ENCODE peak calls at places on chromosome 2, in eight cellular contexts. X, J, Y, V, Q, G, N and S are unnamed samples. For H3K4me1, the result is how much of the 10 kb centered on the place peaks cover.

GRCh38 chr2:69056071-69056470 is 43.1 kb downstream of the ANTXR1 start:
- DNase-seq in N (no peak), V (no peak), Q (no peak), Y (no peak), X (no peak), G (no peak), J (no peak), S (no peak)

GRCh38 chr2:33038230-33038629 is 91.5 kb downstream of the LTBP1 start:
- DNase-seq in J (no peak), N (no peak), X (no peak), G (no peak), Q (no peak), Y (no peak), V (no peak), S (no peak)

GRCh38 chr2:98915751-98916358 is 20.2 kb downstream of the CRACDL start:
- DNase-seq in G (peak), N (no peak), X (no peak), J (no peak), Q (no peak), V (no peak), Y (no peak), S (no peak)

GRCh38 chr2:72744049-72744448 is 81.8 kb downstream of the EXOC6B start:
- DNase-seq in Y (no peak), G (no peak), V (no peak), J (no peak), X (no peak), N (no peak), Q (no peak), S (no peak)

GRCh38 chr2:239327536-239328305 is 73.1 kb downstream of the HDAC4 start:
- DNase-seq in X (no peak), G (no peak), Q (no peak), N (no peak), J (no peak), Y (peak), V (no peak), S (peak)

GRCh38 chr2:234961784-234962183 is 10.0 kb downstream of the SH3BP4 start:
- DNase-seq in Y (no peak), N (no peak), Q (no peak), J (peak), G (peak), X (no peak), V (no peak), S (no peak)

GRCh38 chr2:223297788-223298187 is 245.8 kb downstream of the KCNE4 start:
- DNase-seq in G (no peak), V (no peak), N (no peak), X (no peak), Y (no peak), J (no peak), Q (no peak), S (no peak)

GRCh38 chr2:64731746-64732145 is 78.0 kb upstream of the SERTAD2 start:
- DNase-seq in J (no peak), Q (no peak), N (no peak), Y (no peak), X (no peak), V (no peak), G (no peak), S (no peak)

GRCh38 chr2:45192991-45193390 is 183.7 kb upstream of the SIX2 start:
- DNase-seq in Q (no peak), V (no peak), G (no peak), N (no peak), X (no peak), Y (no peak), J (no peak), S (no peak)

GRCh38 chr2:45191972-45192371 is 182.7 kb upstream of the SIX2 start:
- DNase-seq in Q (no peak), J (no peak), V (peak), G (no peak), Y (no peak), X (no peak), N (no peak), S (no peak)

GRCh38 chr2:45195916-45196315 is 186.7 kb upstream of the SIX2 start:
- DNase-seq in G (no peak), Q (no peak), N (no peak), Y (no peak), X (no peak), V (no peak), J (no peak), S (no peak)

GRCh38 chr2:45192481-45192880 is 183.2 kb upstream of the SIX2 start:
- DNase-seq in Q (no peak), N (no peak), J (no peak), X (no peak), G (no peak), Y (no peak), V (no peak), S (no peak)

DNA sequence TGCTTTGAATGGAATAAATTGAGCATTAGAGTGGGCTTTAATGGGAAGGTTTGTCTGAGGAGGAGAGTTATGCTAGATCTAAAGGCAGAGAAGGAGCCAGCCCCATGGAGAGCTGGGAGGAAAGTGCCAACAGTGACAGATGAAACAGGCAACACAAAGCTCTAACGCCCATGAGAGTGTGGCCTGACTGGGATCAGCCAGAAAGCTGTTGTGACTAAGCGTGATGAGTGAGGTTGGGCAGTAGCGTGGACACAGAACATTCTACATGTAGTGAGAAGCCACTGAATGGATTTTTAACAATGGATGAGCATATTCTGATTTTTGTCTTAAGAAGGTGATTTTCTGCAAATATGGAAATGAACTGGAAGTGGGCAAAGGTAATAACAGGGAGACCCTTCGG is 185.4 kb upstream of the SIX2 start:
- DNase-seq in Q (no peak), V (no peak), N (no peak), G (no peak), J (no peak), X (no peak), Y (no peak), S (no peak)
- H3K4me1 ChIP-seq in Q (under half), V (under half), N (under half), G (under half), J (under half), X (under half), Y (under half), S (under half)

GRCh38 chr2:54574860-54575247 is 118.7 kb downstream of the SPTBN1 start:
- DNase-seq in Q (no peak), X (no peak), N (no peak), J (no peak), Y (no peak), V (no peak), G (no peak), S (no peak)
- H3K4me1 ChIP-seq in Q (under half), X (half or more), N (under half), J (half or more), Y (half or more), V (half or more), G (under half), S (half or more)

GRCh38 chr2:9548506-9548905 is 7.1 kb downstream of the ADAM17 start:
- DNase-seq in J (no peak), Q (no peak), X (no peak), N (no peak), Y (no peak), G (no peak), V (no peak), S (no peak)
- H3K4me1 ChIP-seq in J (half or more), Q (under half), X (under half), N (under half), Y (under half), G (under half), V (under half), S (under half)

GRCh38 chr2:105815401-105815800 is 70.7 kb downstream of the NCK2 start:
- DNase-seq in J (no peak), X (no peak), G (no peak), Q (no peak), V (no peak), N (no peak), Y (no peak), S (no peak)
- H3K4me1 ChIP-seq in J (half or more), X (under half), G (under half), Q (under half), V (under half), N (under half), Y (under half), S (under half)

GRCh38 chr2:145094353-145094752 is 574.4 kb upstream of the ZEB2 start:
- DNase-seq in X (no peak), V (no peak), G (no peak), Q (no peak), N (no peak), Y (no peak), J (no peak), S (no peak)

GRCh38 chr2:145106293-145106692 is 586.4 kb upstream of the ZEB2 start:
- DNase-seq in G (no peak), X (no peak), N (no peak), V (no peak), Y (no peak), J (no peak), Q (no peak), S (no peak)

GRCh38 chr2:145095641-145096435 is 575.9 kb upstream of the ZEB2 start:
- DNase-seq in X (no peak), N (no peak), G (no peak), Y (no peak), J (no peak), V (no peak), Q (no peak), S (no peak)

GRCh38 chr2:145096582-145096981 is 576.7 kb upstream of the ZEB2 start:
- DNase-seq in X (no peak), J (no peak), N (no peak), V (no peak), G (no peak), Y (no peak), Q (no peak), S (no peak)

GRCh38 chr2:145100301-145100700 is 580.4 kb upstream of the ZEB2 start:
- DNase-seq in Y (no peak), N (no peak), X (no peak), G (no peak), Q (no peak), V (no peak), J (no peak), S (no peak)
- H3K4me1 ChIP-seq in Y (under half), N (under half), X (under half), G (under half), Q (under half), V (under half), J (under half), S (under half)

DNA sequence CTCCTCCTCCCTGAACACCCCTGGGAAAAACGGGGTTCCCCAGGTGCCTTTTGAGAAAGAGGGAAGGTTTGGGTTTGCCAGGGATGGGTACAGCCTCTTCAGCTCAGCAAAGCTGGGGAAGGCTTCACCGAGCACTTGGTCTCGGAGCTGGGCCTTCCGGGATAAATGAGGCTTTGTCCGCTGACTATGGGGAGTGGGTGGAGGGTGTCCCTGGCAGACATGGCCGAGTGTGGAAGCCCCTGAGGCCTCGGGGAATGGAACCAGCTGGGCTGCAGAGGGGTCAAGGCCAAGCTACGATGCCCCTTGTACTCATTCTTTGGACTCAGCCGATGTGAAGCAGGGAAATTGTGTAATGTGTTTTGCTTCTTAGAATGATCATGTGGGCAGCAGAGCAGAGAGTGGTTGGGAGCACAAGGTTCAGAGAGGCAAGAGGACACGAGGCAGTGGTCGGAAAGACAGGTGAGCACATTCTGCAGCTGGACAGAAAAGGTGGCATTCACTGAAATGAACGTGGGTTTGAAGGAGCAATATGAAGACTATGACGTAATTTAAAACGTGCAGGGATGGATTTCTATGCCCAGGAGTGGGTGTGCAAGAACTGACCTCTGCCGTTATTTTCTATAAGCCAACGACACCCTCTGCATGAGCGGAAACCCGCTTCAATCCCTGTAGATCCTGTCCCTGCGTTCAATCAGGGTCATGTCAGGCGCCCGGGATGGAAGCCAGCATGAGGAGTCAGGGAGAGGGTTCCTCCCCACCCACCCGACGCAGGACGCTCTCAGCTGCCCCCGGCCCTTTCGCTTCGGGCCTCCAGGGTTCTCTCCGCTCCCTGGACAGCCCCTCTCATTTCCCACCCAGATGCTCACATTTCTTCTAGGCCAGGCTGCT is 142.6 kb downstream of the PXDN start:
- DNase-seq in G (peak), Q (no peak), J (no peak), V (no peak), N (peak), X (peak), Y (no peak), S (no peak)
- H3K4me1 ChIP-seq in G (under half), Q (under half), J (under half), V (under half), N (under half), X (under half), Y (under half), S (under half)

GRCh38 chr2:179854891-179855290 is 6.5 kb downstream of the ZNF385B start:
- DNase-seq in Y (no peak), V (no peak), X (no peak), N (no peak), Q (no peak), J (no peak), G (no peak), S (no peak)
- H3K4me1 ChIP-seq in Y (under half), V (under half), X (under half), N (under half), Q (under half), J (under half), G (under half), S (under half)

DNA sequence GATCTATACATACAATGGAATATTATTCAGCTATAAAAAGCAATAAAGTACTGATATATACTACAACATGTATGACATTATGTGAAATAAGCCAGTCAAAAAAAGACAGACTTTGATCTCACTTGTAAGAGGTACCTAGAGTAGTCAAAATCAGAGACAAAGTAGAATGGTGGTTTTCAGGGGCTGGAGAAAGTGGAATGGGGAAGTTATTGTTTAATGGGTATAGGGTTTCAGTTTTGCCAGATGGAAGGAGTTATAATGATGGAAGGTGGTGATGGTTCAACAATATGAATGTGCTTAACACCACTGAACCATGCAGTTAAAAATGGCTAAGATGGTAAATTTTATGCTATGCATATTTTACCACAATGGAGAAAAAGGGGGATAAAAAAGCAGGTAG is 6.3 kb downstream of the COBLL1 start:
- DNase-seq in G (no peak), X (no peak), V (no peak), N (no peak), J (no peak), Q (no peak), Y (no peak), S (no peak)
- H3K4me1 ChIP-seq in G (under half), X (under half), V (under half), N (under half), J (under half), Q (under half), Y (under half), S (under half)

GRCh38 chr2:29060491-29060890 is 13.8 kb downstream of the PCARE start:
- DNase-seq in J (no peak), Y (no peak), V (no peak), X (no peak), Q (no peak), N (no peak), G (peak), S (no peak)
- H3K4me1 ChIP-seq in J (under half), Y (under half), V (under half), X (under half), Q (under half), N (under half), G (under half), S (under half)

DNA sequence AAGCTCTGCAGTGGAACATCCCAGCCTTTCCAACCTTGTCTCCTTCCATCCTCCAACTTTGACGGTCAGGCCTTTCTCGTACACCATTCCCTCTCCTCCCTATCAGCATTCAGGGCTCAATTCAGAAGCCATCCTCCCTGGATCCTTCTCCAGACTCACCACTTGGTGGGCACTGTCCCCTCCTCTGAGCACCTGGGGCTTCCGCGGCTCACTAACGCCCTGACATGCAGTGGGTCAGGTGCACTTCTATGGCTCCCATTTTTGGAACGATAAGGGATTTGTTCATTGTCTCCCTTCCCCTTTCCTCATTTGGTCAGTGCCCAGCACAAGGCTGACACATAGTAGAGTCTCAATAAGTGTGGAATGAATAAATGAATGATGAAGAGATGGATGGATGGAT is 56.7 kb downstream of the TNS1 start:
- DNase-seq in N (no peak), G (no peak), V (no peak), X (peak), Y (no peak), J (peak), Q (no peak), S (peak)
- H3K4me1 ChIP-seq in N (under half), G (under half), V (half or more), X (under half), Y (under half), J (half or more), Q (under half), S (half or more)